ENCODE peak calls at places on chromosomes 4 and X, in six cellular contexts. H is CD4-positive, alpha-beta memory T cell; T is lung; V is colonic mucosa; M is adrenal gland; A is GM23248. P is an unnamed sample.

GRCh38 chr4:146340798-146341197 is 126.5 kb downstream of the REELD1 start:
- DNase-seq in V (no peak), M (no peak), A (peak), H (no peak), T (no peak), P (no peak)

GRCh38 chr4:170243662-170244288 is 154.0 kb upstream of the AADAT start:
- DNase-seq in M (no peak), V (no peak), T (no peak), A (no peak), H (no peak), P (no peak)

GRCh38 chrX:84735025-84735424 is 232.8 kb upstream of the HDX start:
- DNase-seq in H (no peak), M (no peak), V (no peak), A (no peak), T (no peak), P (no peak)

GRCh38 chr4:16532240-16532990 is 306.1 kb upstream of the TAPT1 start:
- DNase-seq in A (peak), M (peak), T (peak), V (no peak), H (no peak), P (no peak)

GRCh38 chr4:129446074-129446473 is 350.1 kb downstream of the C4orf33 start:
- DNase-seq in T (no peak), A (no peak), M (no peak), V (no peak), H (no peak), P (peak)

GRCh38 chr4:794911-795725 is 30.8 kb downstream of the CPLX1 start:
- DNase-seq in H (no peak), M (no peak), T (no peak), A (peak), V (no peak), P (no peak)

GRCh38 chr4:21012851-21013331 is 312.6 kb downstream of the PACRGL start:
- DNase-seq in M (no peak), T (no peak), H (no peak), V (no peak), A (no peak), P (no peak)

GRCh38 chr4:2322801-2323200 is 60.9 kb upstream of the MXD4 start:
- DNase-seq in T (no peak), M (peak), H (no peak), V (no peak), A (no peak), P (no peak)

GRCh38 chr4:114598191-114599121 is at the start of gene UGT8:
- DNase-seq in T (peak), H (no peak), V (peak), M (no peak), A (peak), P (no peak)

GRCh38 chr4:114599231-114600065 is 841 bp downstream of the UGT8 start:
- DNase-seq in A (peak), M (no peak), V (peak), T (no peak), H (no peak), P (no peak)

GRCh38 chr4:114600672-114601071 is 2.1 kb downstream of the UGT8 start:
- DNase-seq in A (no peak), M (no peak), T (no peak), H (no peak), V (no peak), P (no peak)

GRCh38 chr4:114601304-114602052 is 2.9 kb downstream of the UGT8 start:
- DNase-seq in H (no peak), M (no peak), T (no peak), V (no peak), A (no peak), P (no peak)

DNA sequence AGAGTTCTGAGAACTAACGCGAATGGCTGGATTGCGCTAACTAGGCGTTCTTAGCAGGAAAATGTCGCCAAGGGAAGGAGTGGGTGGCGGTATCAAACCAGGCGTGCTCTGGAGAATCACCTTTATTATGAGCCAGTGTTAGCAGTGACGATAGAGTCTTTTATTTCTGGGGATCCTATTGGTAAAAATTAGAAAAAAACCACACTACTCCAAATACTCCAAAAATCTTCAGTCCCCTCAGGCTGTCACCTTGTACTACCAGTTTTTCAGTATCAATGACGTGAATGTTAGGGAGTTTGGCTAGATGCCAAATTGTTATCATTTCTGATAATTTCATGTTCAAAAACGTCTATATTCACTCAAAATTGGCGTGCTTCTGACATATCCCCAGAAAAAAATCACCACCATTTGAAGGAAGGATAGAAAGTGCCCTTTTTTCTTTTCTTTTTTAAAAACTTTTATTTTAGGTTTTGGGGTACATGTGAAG is 1.5 kb downstream of the UGT8 start:
- DNase-seq in A (no peak), H (no peak), T (no peak), V (no peak), M (no peak), P (no peak)
- H3K4me3 ChIP-seq in A (no peak), H (no peak), T (no peak), V (peak), M (no peak), P (no peak)

GRCh38 chrX:2693526-2694002 is 2.5 kb downstream of the CD99 start:
- DNase-seq in V (no peak), T (no peak), A (peak), H (no peak), M (no peak), P (no peak)

GRCh38 chrX:2692221-2693122 is 1.4 kb downstream of the CD99 start:
- DNase-seq in M (no peak), V (peak), T (no peak), A (peak), H (no peak), P (peak)

GRCh38 chrX:2691543-2692220 is 587 bp downstream of the CD99 start:
- DNase-seq in T (peak), A (peak), H (no peak), V (peak), M (peak), P (peak)

GRCh38 chrX:2694868-2695267 is 3.8 kb downstream of the CD99 start:
- DNase-seq in A (peak), H (no peak), T (no peak), M (no peak), V (no peak), P (no peak)

GRCh38 chrX:2693123-2693438 is 2.0 kb downstream of the CD99 start:
- DNase-seq in M (no peak), A (peak), T (no peak), H (no peak), V (no peak), P (no peak)
- H3K4me3 ChIP-seq in M (no peak), A (peak), T (no peak), H (peak), V (peak), P (peak)

DNA sequence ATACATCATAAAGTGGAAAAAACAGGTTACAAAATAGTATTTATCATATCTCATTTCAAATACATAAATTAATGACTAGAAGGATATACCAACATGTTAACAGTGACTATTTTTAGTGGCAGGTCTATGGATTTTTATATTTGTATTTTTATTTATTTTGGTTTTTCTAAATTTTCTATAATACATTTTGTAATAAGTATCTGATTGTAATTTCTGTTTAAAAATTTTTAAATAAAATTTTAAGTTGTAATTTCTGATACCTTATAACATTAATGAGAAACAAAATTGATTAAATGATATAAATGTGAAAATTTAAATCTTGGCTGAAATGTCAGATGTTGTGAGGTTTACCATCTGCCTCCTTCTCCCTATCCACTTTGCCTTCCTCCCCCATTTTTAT is 2.5 kb downstream of the NONO start:
- DNase-seq in M (no peak), T (no peak), H (no peak), V (no peak), A (no peak), P (no peak)
- H3K4me3 ChIP-seq in M (no peak), T (no peak), H (no peak), V (no peak), A (peak), P (peak)

GRCh38 chrX:153411255-153411987 is at the start of gene ZFP92:
- DNase-seq in H (peak), V (no peak), M (no peak), T (no peak), A (peak), P (no peak)
- H3K4me3 ChIP-seq in H (no peak), V (peak), M (peak), T (peak), A (peak), P (no peak)

DNA sequence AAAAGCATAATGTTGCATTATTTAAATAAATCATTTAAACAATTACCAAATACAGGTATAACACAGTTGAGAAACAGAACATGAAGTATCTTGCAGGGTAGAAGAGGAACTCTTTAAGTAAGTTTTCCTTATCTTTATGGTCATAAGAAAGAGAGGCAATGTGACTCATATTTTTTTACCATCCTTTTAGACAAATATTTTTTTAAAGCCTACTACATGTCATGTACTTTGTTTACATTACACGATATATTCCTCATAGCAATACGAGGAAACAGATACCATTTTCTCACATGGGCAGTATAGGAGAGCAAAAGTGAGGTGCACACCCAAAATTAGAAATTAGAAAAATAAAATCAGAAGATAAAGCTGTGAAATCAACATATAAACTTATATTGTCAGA is 49.3 kb upstream of the EPHA5 start:
- DNase-seq in T (no peak), H (no peak), A (no peak), V (no peak), M (no peak), P (no peak)
- H3K4me3 ChIP-seq in T (no peak), H (no peak), A (no peak), V (no peak), M (no peak), P (no peak)

P was measured in DND-41.